ENCODE peak calls at places on chromosomes 16 and 17, in seven cellular contexts. One of them, this sample, is unnamed.

GRCh38 chr16:81446318-81447275 is 2.0 kb downstream of the CMIP start:
- DNase-seq in AG04450: no peak
- DNase-seq in NCI-H345: peak; percentile 26
- DNase-seq in stimulated activated CD8-positive, alpha-beta memory T cell treated with anti-CD3 and anti-CD28 coated beads, Interleukin-4, amount 100 ng/mL, for 24 hours: no peak
- DNase-seq in globus pallidus: no peak
- DNase-seq in GF-D8: no peak
- DNase-seq in left cardiac atrium: peak; percentile 47
- DNase-seq in this sample: peak; percentile 57

GRCh38 chr16:68470461-68471150 is 22.3 kb upstream of the SMPD3 start:
- DNase-seq in AG04450: no peak
- DNase-seq in NCI-H345: no peak
- DNase-seq in stimulated activated CD8-positive, alpha-beta memory T cell treated with anti-CD3 and anti-CD28 coated beads, Interleukin-4, amount 100 ng/mL, for 24 hours: no peak
- DNase-seq in globus pallidus: peak; percentile 71
- DNase-seq in GF-D8: peak; percentile 78
- DNase-seq in left cardiac atrium: no peak
- DNase-seq in this sample: peak; percentile 5

GRCh38 chr17:59525668-59526067 is 39.7 kb upstream of the DHX40 start:
- DNase-seq in AG04450: no peak
- DNase-seq in NCI-H345: no peak
- DNase-seq in stimulated activated CD8-positive, alpha-beta memory T cell treated with anti-CD3 and anti-CD28 coated beads, Interleukin-4, amount 100 ng/mL, for 24 hours: no peak
- DNase-seq in globus pallidus: no peak
- DNase-seq in GF-D8: no peak
- DNase-seq in left cardiac atrium: no peak
- DNase-seq in this sample: no peak

GRCh38 chr17:28010406-28010805 is 32.1 kb upstream of the NLK start:
- DNase-seq in AG04450: no peak
- DNase-seq in NCI-H345: no peak
- DNase-seq in stimulated activated CD8-positive, alpha-beta memory T cell treated with anti-CD3 and anti-CD28 coated beads, Interleukin-4, amount 100 ng/mL, for 24 hours: no peak
- DNase-seq in globus pallidus: no peak
- DNase-seq in GF-D8: no peak
- DNase-seq in left cardiac atrium: no peak
- DNase-seq in this sample: no peak

GRCh38 chr16:87185313-87185712 is 131.9 kb downstream of the C16orf95 start:
- DNase-seq in AG04450: no peak
- DNase-seq in NCI-H345: peak; percentile 44
- DNase-seq in stimulated activated CD8-positive, alpha-beta memory T cell treated with anti-CD3 and anti-CD28 coated beads, Interleukin-4, amount 100 ng/mL, for 24 hours: no peak
- DNase-seq in globus pallidus: no peak
- DNase-seq in GF-D8: no peak
- DNase-seq in left cardiac atrium: no peak
- DNase-seq in this sample: no peak

GRCh38 chr16:81401035-81401950 is 43.3 kb upstream of the CMIP start:
- DNase-seq in AG04450: peak; percentile 3
- DNase-seq in NCI-H345: no peak
- DNase-seq in stimulated activated CD8-positive, alpha-beta memory T cell treated with anti-CD3 and anti-CD28 coated beads, Interleukin-4, amount 100 ng/mL, for 24 hours: no peak
- DNase-seq in globus pallidus: no peak
- DNase-seq in GF-D8: no peak
- DNase-seq in left cardiac atrium: peak; percentile 82
- DNase-seq in this sample: no peak

GRCh38 chr17:206941-207560 is 25.6 kb upstream of the DOC2B start:
- DNase-seq in AG04450: no peak
- DNase-seq in NCI-H345: no peak
- DNase-seq in stimulated activated CD8-positive, alpha-beta memory T cell treated with anti-CD3 and anti-CD28 coated beads, Interleukin-4, amount 100 ng/mL, for 24 hours: no peak
- DNase-seq in globus pallidus: no peak
- DNase-seq in GF-D8: no peak
- DNase-seq in left cardiac atrium: peak; percentile 22
- DNase-seq in this sample: peak; percentile 88

GRCh38 chr16:13829712-13830304 is 90.1 kb upstream of the ERCC4 start:
- DNase-seq in AG04450: no peak
- DNase-seq in NCI-H345: peak; percentile 27
- DNase-seq in stimulated activated CD8-positive, alpha-beta memory T cell treated with anti-CD3 and anti-CD28 coated beads, Interleukin-4, amount 100 ng/mL, for 24 hours: no peak
- DNase-seq in globus pallidus: peak; percentile 41
- DNase-seq in GF-D8: no peak
- DNase-seq in left cardiac atrium: no peak
- DNase-seq in this sample: no peak

This sample was measured in G401.